ENCODE peak calls at places on chromosomes 4 and X, in seven cellular contexts. T, X, Q, B, H, Y and M are unnamed samples.

GRCh38 chrX:106499473-106499872 is 112.3 kb upstream of the RADX start:
- DNase-seq in Q (no peak), Y (no peak), X (no peak), B (no peak), T (no peak), H (no peak), M (no peak)

GRCh38 chrX:104137496-104137895 is 19.3 kb downstream of the SLC25A53 start:
- DNase-seq in Q (no peak), B (no peak), X (peak; percentile 4), H (no peak), Y (no peak), T (no peak), M (no peak)

GRCh38 chrX:133359466-133359865 is 55.8 kb downstream of the GPC4 start:
- DNase-seq in B (no peak), T (no peak), Y (no peak), H (no peak), X (no peak), Q (no peak), M (no peak)

GRCh38 chr4:67122029-67122428 is 423.3 kb downstream of the CENPC start:
- DNase-seq in Y (no peak), H (no peak), X (no peak), T (no peak), Q (no peak), B (no peak), M (no peak)

GRCh38 chrX:68419934-68420333 is 13.4 kb downstream of the OPHN1 start:
- DNase-seq in H (no peak), B (no peak), X (no peak), Q (no peak), T (no peak), Y (no peak), M (no peak)

GRCh38 chr4:152278505-152279301 is 257.2 kb downstream of the FBXW7 start:
- DNase-seq in X (no peak), B (no peak), T (no peak), Q (no peak), H (no peak), Y (no peak), M (no peak)

GRCh38 chrX:137278825-137279224 is 245.0 kb upstream of the GPR101 start:
- DNase-seq in T (no peak), X (no peak), Q (no peak), Y (no peak), B (no peak), H (no peak), M (no peak)

GRCh38 chr4:140757220-140757607 is 1.0 kb upstream of the TBC1D9 start:
- DNase-seq in B (no peak), Q (no peak), Y (no peak), T (no peak), X (no peak), H (no peak), M (no peak)

GRCh38 chrX:30283456-30284200 is 25.6 kb downstream of the NR0B1 start:
- DNase-seq in Y (no peak), X (peak; percentile 75), Q (peak; percentile 76), T (peak; percentile 41), B (no peak), H (no peak), M (no peak)

GRCh38 chrX:134019567-134020206 is 34.3 kb upstream of the GPC3 start:
- DNase-seq in H (no peak), T (no peak), B (no peak), Y (no peak), Q (no peak), X (no peak), M (no peak)

GRCh38 chr4:8831221-8832129 is 40.2 kb downstream of the HMX1 start:
- DNase-seq in X (no peak), Y (peak; percentile 10), B (no peak), H (peak; percentile 30), T (no peak), Q (no peak), M (no peak)

GRCh38 chr4:3851211-3851610 is 85.0 kb downstream of the ADRA2C start:
- DNase-seq in H (no peak), T (no peak), Q (no peak), X (no peak), B (no peak), Y (no peak), M (no peak)

DNA sequence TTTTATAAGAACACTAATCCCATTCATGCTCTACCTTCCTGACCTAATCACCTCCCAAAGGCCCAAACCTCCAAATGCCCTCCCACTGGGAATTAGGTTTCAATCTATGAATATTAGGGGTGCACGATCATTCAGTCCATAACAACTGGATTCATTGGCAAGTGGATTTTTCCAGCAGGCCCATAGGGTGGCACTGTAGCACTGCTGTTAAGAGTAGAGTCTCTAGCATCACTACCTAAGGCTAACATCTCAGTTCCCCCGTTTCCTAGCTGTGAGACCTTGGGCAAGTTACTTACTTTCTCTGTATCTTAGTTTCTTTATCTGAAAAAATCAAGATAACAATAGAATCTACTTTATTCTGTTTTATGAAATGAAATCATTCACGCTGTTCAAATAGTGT is 315.8 kb downstream of the STIM2 start:
- DNase-seq in X (peak; percentile 26), Y (peak; percentile 18), T (no peak), H (no peak), B (peak; percentile 21), Q (no peak), M (no peak)
- TF ChIP-seq CTCF in X (peak; percentile 41), Y (peak; percentile 23), T (peak; percentile 28), H (peak; percentile 25), B (no peak), Q (no peak), M (no peak)

DNA sequence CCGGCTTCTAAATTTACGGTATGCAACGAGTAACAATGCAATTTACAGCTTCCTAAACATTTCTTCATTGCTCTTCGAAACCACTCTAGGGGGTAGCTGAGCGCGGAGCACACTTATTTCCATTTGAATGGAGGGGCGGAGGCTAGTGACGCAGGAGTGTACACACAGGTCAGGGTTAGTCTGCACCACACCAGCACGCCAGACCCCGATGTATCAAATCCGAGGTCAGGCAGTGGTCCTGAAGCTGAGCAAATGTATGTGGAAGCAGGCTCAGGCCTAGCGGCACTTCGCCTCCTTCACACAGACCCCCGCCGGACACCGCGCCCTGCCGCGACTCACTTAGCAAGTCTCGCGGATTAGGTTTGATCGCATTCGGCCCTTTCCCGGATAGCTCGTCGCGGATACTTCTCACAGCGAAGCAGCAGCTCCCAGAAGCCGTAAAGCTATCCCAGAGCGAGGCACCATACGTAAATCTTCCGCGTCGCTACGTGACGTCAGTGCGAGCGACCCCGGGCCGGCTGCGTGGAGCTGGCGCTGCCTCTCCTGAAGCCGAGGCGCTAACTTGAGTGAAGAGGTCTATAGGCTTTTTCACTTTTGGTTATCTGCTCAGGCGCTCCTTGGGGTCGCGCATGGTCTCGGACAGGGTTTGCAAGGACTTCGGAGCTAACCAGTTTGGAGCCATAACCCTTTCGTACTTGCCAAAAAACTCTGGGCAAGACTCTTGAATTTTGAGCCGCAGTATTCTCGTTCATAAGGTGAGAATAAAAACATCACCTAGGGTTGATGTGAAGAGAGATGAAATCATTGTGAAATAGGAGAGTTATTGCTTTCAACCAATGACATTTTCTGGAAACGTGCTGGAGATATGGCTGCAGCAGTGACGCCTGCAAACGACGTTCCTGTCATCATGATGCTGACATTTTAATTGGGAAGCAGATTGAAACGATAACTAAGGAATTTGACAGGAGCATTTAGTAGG is at the start of gene AASDH:
- DNase-seq in Q (peak; percentile 72), B (peak; percentile 94), T (peak; percentile 92), Y (peak; percentile 94), H (peak; percentile 93), X (peak; percentile 92), M (peak; percentile 78)
- TF ChIP-seq POLR2A in Q (peak; percentile 71), B (peak; percentile 92), T (peak; percentile 87), Y (no peak), H (peak; percentile 82), X (peak; percentile 97), M (no peak)

GRCh38 chrX:131762802-131763234 is 218.9 kb downstream of the OR13H1 start:
- DNase-seq in Q (peak; percentile 66), Y (no peak), B (peak; percentile 72), H (no peak), T (peak; percentile 70), X (no peak), M (no peak)
- TF ChIP-seq CTCF in Q (peak; percentile 66), Y (peak; percentile 56), B (peak; percentile 23), H (peak; percentile 55), T (peak; percentile 74), X (no peak), M (no peak)

GRCh38 chr4:148101235-148101634 is 341.0 kb downstream of the NR3C2 start:
- DNase-seq in B (no peak), X (no peak), H (no peak), T (no peak), Y (no peak), Q (no peak), M (no peak)
- TF ChIP-seq POLR2A in B (no peak), X (no peak), H (no peak), T (no peak), Y (no peak), Q (no peak), M (no peak)

DNA sequence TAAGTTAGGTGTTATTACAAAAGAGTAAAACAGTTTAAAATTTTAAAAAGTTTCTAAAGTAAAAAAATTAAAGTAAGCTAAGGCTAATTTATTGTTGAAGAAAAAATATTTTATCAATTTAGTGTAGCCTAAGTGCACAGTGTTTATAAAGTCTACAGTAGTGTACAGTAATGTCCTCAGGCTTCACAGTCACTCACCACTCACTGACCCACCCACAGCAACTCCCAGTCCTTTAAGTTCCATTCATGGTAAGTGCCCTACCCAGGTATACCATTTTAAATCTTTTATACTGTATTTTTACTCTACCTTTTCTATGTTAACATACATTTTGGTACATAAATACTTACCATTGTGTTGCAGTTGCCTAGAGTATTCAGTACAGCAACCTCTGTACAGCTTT is 120.3 kb upstream of the DKK2 start:
- DNase-seq in T (no peak), X (no peak), Q (no peak), Y (no peak), H (no peak), B (no peak), M (no peak)
- TF ChIP-seq CTCF in T (no peak), X (no peak), Q (no peak), Y (no peak), H (no peak), B (no peak), M (no peak)

DNA sequence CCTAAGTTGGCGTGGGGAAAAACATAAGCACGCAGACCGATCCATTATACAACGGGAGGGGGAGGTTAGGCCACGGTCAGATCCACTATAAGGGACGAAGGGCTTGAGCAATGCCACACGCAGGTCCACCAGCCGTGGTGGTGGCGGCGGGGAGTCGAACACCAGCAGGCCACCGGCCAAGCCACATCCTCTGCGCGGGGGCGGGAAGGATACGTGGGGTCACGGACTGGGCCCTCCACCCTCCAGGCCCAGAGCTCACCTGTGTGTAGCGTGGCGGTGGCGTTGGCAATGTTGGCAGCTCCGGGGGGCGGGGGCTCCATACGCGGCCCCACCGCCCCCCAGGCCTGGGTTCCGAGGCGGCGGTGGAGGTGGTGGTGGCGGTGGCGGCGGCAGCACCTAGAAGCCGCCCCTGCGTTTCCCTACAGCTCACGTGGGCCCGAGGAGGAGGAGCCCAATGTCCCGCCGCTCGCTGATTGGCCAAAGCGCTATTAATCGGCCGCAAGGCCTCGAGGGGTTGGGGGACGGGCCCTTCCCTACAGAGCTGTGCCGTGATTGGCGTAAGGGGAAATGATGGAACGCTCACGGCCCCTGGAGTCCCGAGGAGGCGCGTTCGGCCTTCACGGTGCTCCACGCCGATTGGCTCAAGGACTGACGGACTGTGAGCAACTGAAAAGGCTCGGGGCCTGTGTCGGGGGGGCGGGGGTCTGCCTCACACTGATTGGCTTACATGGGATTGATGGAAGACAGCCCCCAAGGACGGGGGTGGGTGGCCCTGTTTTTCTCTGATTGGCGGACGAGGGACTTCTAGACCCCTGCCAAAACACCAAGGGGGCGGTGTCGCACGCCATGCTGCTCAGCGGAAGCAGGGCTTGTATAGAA is at the start of gene ELK1:
- DNase-seq in Q (peak; percentile 94), X (peak; percentile 93), B (peak; percentile 95), T (peak; percentile 96), H (peak; percentile 96), Y (peak; percentile 93), M (peak; percentile 89)
- TF ChIP-seq POLR2A in Q (peak; percentile 32), X (no peak), B (peak; percentile 63), T (peak; percentile 52), H (peak; percentile 70), Y (no peak), M (peak; percentile 58)